ENCODE peak calls at places on chromosome 15, in six cellular contexts. T, Y, E, G, A and I are unnamed samples.

GRCh38 chr15:84949845-84950569 is 31.6 kb upstream of the PDE8A start:
- DNase-seq in T (no peak), Y (no peak), E (peak), G (no peak), A (no peak), I (peak)

GRCh38 chr15:77001966-77002365 is 7.0 kb downstream of the PSTPIP1 start:
- DNase-seq in Y (no peak), A (no peak), E (no peak), G (no peak), T (no peak), I (no peak)

GRCh38 chr15:60982249-60982932 is 246.7 kb downstream of the RORA start:
- DNase-seq in T (no peak), G (no peak), Y (no peak), E (no peak), A (no peak), I (peak)

GRCh38 chr15:34964277-34964676 is 5.3 kb downstream of the AQR start:
- DNase-seq in G (no peak), A (no peak), Y (no peak), E (no peak), T (no peak), I (no peak)

GRCh38 chr15:20341901-20342605 is 199.5 kb downstream of the GOLGA6L6 start:
- DNase-seq in G (peak), A (peak), E (no peak), T (peak), Y (peak), I (no peak)

GRCh38 chr15:55106155-55106554 is 90.6 kb downstream of the RSL24D1 start:
- DNase-seq in Y (no peak), A (no peak), E (no peak), G (no peak), T (no peak), I (no peak)

GRCh38 chr15:76204558-76204845 is 106.8 kb downstream of the ETFA start:
- DNase-seq in G (no peak), A (no peak), Y (no peak), E (no peak), T (no peak), I (no peak)

GRCh38 chr15:101029971-101030661 is 111.0 kb downstream of the LRRK1 start:
- DNase-seq in Y (no peak), E (no peak), G (peak), A (no peak), T (peak), I (no peak)

GRCh38 chr15:48433226-48433886 is 102.1 kb downstream of the DUT start:
- DNase-seq in E (peak), T (no peak), A (no peak), G (no peak), Y (no peak), I (peak)

GRCh38 chr15:27398631-27399030 is 427.6 kb downstream of the GABRG3 start:
- DNase-seq in A (no peak), Y (no peak), G (no peak), E (no peak), T (no peak), I (no peak)

GRCh38 chr15:78702609-78703332 is 61.8 kb upstream of the CHRNB4 start:
- DNase-seq in Y (peak), G (no peak), A (no peak), T (no peak), E (no peak), I (no peak)

GRCh38 chr15:39889601-39890000 is 30.5 kb downstream of the GPR176 start:
- DNase-seq in E (no peak), T (no peak), Y (no peak), G (no peak), A (no peak), I (no peak)

GRCh38 chr15:34582461-34583357 is 742 bp downstream of the GOLGA8B start:
- DNase-seq in T (peak), Y (no peak), A (peak), G (peak), E (peak), I (peak)

GRCh38 chr15:54131410-54131809 is 153.2 kb downstream of the UNC13C start:
- DNase-seq in E (no peak), T (no peak), A (no peak), G (no peak), Y (no peak), I (no peak)

GRCh38 chr15:80888846-80889245 is 100.8 kb downstream of the MESD start:
- DNase-seq in A (no peak), T (no peak), G (no peak), Y (no peak), E (no peak), I (no peak)

GRCh38 chr15:64144565-64145281 is 6.8 kb upstream of the SNX22 start:
- DNase-seq in E (no peak), Y (no peak), G (no peak), T (no peak), A (no peak), I (no peak)

GRCh38 chr15:81282911-81283310 is 41.0 kb downstream of the STARD5 start:
- DNase-seq in Y (no peak), T (no peak), E (no peak), G (no peak), A (no peak), I (no peak)

GRCh38 chr15:34810455-34811146 is 15.3 kb upstream of the ACTC1 start:
- DNase-seq in G (no peak), E (peak), Y (no peak), T (no peak), A (no peak), I (peak)

GRCh38 chr15:71562251-71562650 is 248.1 kb upstream of the NR2E3 start:
- DNase-seq in G (no peak), E (no peak), T (no peak), Y (no peak), A (no peak), I (peak)

GRCh38 chr15:79028411-79028964 is 62.1 kb downstream of the RASGRF1 start:
- DNase-seq in Y (no peak), G (peak), E (peak), T (no peak), A (peak), I (peak)

GRCh38 chr15:80615783-80616391 is 79.2 kb upstream of the ABHD17C start:
- DNase-seq in A (no peak), G (no peak), E (peak), T (peak), Y (peak), I (peak)

GRCh38 chr15:50181983-50182232 is at the start of gene SLC27A2:
- DNase-seq in A (peak), G (peak), Y (no peak), T (peak), E (peak), I (no peak)

GRCh38 chr15:91338763-91339162 is 238.7 kb downstream of the SV2B start:
- DNase-seq in T (no peak), A (peak), G (peak), E (peak), Y (no peak), I (peak)

GRCh38 chr15:25239471-25240345 is 199.1 kb downstream of the UBE3A start:
- DNase-seq in T (no peak), A (no peak), E (no peak), Y (no peak), G (no peak), I (no peak)

GRCh38 chr15:80684697-80685096 is 10.4 kb upstream of the ABHD17C start:
- DNase-seq in A (no peak), Y (no peak), T (no peak), G (no peak), E (no peak), I (no peak)

GRCh38 chr15:101318147-101318809 is 23.2 kb upstream of the SNRPA1 start:
- DNase-seq in A (no peak), T (no peak), G (no peak), E (no peak), Y (no peak), I (no peak)

GRCh38 chr15:83204697-83205096 is 2.9 kb downstream of the HDGFL3 start:
- DNase-seq in T (no peak), A (peak), G (no peak), E (no peak), Y (no peak), I (no peak)

GRCh38 chr15:48096813-48097212 is 24.0 kb upstream of the SLC24A5 start:
- DNase-seq in A (no peak), G (no peak), E (peak), T (no peak), Y (no peak), I (peak)

GRCh38 chr15:31511707-31512310 is 185.2 kb downstream of the KLF13 start:
- DNase-seq in T (no peak), G (no peak), E (no peak), A (no peak), Y (no peak), I (no peak)

GRCh38 chr15:74428970-74429783 is 4.6 kb downstream of the SEMA7A start:
- DNase-seq in A (no peak), Y (no peak), T (no peak), E (no peak), G (no peak), I (no peak)

GRCh38 chr15:74426404-74427281 is 7.1 kb downstream of the SEMA7A start:
- DNase-seq in T (no peak), G (no peak), Y (no peak), E (no peak), A (no peak), I (no peak)

GRCh38 chr15:71812966-71813722 is 2.8 kb downstream of the NR2E3 start:
- DNase-seq in T (no peak), G (no peak), E (no peak), A (no peak), Y (peak), I (no peak)

GRCh38 chr15:43329960-43330779 is at the start of gene LCMT2:
- DNase-seq in G (peak), A (peak), T (peak), Y (peak), E (peak), I (peak)
- TF ChIP-seq CTCF in G (no peak), A (no peak), T (no peak), Y (no peak), E (no peak), I (no peak)

DNA sequence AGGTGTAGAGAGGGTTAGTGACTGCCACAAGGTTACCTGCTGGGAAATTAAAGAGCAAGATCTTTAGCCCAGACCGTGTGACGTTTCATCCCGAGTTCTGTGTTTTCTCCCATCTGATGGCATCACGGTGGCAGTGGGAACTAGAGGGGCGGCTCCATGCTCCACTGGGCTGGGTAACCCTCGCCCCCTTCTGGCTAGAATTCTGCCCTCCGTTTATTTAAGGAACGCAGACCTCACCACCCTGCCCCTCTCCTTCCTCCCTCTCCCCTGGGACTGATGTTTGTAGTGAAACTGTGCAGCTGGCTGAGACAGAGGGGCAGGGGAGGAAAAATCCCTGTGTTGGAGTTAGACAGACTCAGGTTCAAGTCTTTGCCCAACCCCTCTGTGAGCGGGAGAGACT is 65.6 kb downstream of the ITGA11 start:
- DNase-seq in G (peak), E (no peak), Y (no peak), T (no peak), A (peak), I (no peak)
- TF ChIP-seq CTCF in G (no peak), E (no peak), Y (peak), T (no peak), A (peak), I (peak)

DNA sequence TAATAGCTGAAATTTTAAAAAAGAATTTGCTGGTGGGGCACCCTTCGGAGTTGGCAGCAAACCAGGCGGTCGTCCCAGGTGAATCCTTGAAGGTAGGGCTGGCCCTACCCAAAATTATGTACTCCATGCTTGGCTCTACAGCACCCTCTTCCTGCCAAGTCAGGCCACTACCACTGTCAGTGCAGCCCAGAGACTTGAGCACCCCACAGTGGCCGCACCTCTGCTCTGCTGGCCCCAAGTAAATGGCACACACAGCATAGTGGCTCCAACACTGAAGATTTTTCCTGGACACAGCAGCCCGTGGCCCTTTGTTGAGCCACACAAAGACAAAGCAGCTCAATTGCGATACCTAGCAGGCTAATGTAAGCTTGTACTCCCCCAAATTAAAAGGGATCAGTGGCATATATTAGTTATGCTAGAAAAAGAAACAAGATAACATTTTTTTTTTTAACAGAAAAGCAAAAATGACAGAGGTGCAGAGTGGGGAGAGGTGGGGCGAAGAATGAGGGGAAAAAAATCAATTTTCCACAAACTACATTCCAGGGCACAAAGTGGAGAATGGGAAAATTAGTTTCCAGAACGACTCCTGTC is 250.5 kb downstream of the UACA start:
- DNase-seq in E (peak), G (peak), A (peak), Y (no peak), T (peak), I (peak)
- TF ChIP-seq CTCF in E (peak), G (peak), A (peak), Y (peak), T (no peak), I (peak)

GRCh38 chr15:57611938-57612337 is 20.2 kb downstream of the MYZAP start:
- DNase-seq in T (peak), G (peak), A (peak), Y (no peak), E (peak), I (peak)
- TF ChIP-seq CTCF in T (peak), G (no peak), A (peak), Y (peak), E (peak), I (peak)

GRCh38 chr15:66674756-66675155 is 27.3 kb upstream of the SMAD6 start:
- DNase-seq in A (no peak), T (no peak), Y (no peak), E (no peak), G (no peak), I (no peak)
- TF ChIP-seq CTCF in A (no peak), T (no peak), Y (no peak), E (no peak), G (no peak), I (no peak)

GRCh38 chr15:86327230-86327865 is 247.7 kb downstream of the AGBL1 start:
- DNase-seq in G (no peak), E (no peak), A (no peak), T (no peak), Y (no peak), I (no peak)
- TF ChIP-seq CTCF in G (no peak), E (no peak), A (no peak), T (no peak), Y (no peak), I (no peak)

DNA sequence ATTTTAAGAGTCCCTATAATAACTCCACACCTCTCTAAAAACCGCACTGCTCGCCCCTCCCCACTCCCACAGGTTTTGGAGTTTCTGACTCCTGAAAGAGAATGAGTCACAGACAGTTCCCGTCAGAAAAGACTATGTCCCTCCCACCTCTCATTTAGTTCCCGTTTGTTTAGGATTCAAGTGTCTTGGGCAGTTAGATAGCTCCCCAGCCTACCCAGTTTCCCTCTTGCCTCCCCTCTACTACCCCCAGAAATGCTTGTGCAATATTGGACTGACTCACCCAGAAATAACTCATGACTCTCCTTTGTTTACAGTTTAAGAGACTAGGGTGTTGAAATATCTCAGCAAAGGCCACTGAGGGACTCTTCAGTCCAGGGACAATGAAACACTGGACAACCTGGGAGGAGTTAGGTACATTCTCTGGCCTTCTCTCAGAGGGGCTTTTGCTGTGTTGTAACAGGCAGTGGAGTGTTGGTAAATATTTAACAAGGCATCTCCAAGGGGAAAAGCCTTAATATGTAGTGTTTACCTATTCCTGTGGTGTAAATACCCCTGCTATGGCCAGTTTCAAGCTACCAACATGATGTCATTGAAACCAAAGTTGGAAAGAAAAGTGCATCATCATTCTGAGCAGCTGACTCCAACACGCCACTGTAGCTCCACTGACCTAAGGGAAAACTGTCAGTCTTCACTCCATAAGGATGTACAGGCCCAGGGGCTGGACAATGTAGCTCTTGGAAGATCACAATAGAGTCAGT is 96.1 kb upstream of the CHD2 start:
- DNase-seq in G (no peak), A (no peak), E (peak), Y (no peak), T (peak), I (peak)
- TF ChIP-seq CTCF in G (no peak), A (no peak), E (no peak), Y (no peak), T (no peak), I (no peak)

GRCh38 chr15:69096197-69096596 is 64.2 kb upstream of the GLCE start:
- DNase-seq in T (no peak), G (no peak), Y (no peak), E (no peak), A (no peak), I (peak)

GRCh38 chr15:69099976-69100375 is 60.5 kb upstream of the GLCE start:
- DNase-seq in G (no peak), A (no peak), E (no peak), T (no peak), Y (no peak), I (no peak)

GRCh38 chr15:69095280-69095679 is 65.2 kb upstream of the GLCE start:
- DNase-seq in Y (no peak), G (no peak), E (no peak), A (no peak), T (no peak), I (no peak)

GRCh38 chr15:69100821-69101220 is 59.6 kb upstream of the GLCE start:
- DNase-seq in E (no peak), Y (no peak), G (no peak), A (no peak), T (no peak), I (no peak)

GRCh38 chr15:69098688-69099087 is 61.7 kb upstream of the GLCE start:
- DNase-seq in A (peak), E (no peak), T (no peak), G (no peak), Y (no peak), I (no peak)
- TF ChIP-seq CTCF in A (no peak), E (no peak), T (no peak), G (no peak), Y (no peak), I (no peak)

DNA sequence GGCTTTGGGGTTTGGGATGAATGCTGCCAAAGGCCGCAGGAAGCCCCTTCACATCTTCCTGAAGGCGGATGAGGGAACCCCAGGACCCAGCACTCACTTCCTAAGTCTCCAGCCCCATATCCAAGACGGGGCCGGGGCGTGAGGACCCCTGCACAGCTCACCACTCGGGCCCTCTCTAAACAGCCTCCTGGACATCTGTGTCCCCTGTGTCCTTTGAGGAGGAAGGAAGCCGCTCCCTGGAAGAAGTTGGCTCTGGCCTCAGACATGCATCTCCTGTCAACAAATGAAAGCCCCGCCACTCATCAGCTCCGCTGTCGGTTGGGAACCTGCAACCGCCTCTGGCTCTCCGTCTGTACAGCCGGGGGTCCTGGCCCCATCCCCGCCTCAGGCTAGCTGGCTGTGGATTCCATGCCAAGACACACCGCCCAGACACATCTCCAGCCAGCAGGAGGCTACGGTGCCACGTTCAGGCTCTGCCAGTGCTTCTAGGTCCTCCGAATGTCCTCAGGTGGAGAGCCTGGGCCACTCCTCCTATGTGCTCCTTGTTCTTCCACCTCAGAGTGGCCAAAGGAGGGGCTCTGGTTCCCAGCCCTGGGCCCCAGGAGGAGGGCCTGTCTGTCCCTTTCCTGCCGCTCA is 140.0 kb upstream of the MEF2A start:
- DNase-seq in T (peak), Y (no peak), E (no peak), G (no peak), A (no peak), I (peak)
- TF ChIP-seq CTCF in T (peak), Y (peak), E (peak), G (no peak), A (no peak), I (peak)

DNA sequence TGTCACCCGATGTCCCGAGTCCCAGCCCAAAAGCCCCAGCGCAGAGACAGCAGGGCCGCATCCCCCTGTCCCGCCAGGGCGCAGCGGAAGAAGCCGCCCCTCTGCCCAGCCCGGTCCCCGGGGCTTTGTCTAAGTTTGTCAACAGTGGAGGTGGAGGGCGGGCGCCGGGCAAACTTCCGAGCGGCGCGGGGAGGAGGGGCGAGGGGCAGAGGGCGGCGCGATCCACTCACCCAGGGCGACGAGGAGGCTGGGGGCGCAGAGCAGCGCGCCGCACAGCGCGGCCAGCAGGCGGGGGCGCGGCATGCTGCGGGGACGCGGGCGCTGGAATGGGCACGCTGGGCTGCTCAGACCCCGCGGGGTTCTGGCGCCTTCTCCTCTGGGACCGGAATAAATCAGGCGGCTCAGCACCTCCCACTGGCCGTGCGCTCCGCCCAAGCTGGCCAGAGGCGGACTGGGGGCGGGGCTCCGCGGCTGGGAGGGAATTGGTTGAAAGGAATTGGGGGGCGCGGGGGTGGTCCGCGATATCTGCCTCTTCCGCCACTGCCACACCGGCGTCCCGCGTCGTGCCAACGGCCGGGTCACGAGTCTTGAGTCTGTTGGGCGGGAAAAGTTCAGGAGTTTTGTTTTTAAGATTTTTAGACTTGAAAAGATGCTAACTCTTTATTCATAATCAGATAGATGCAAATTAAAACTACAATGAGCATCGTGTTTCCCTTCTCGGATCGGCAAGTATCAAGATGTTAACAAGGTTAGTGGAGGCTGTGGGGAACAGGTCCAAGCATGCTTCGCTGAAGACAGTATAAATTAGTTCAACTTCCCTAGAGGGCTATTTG is at the start of gene MFGE8:
- DNase-seq in T (peak), Y (peak), G (peak), A (peak), E (peak), I (peak)
- TF ChIP-seq CTCF in T (no peak), Y (peak), G (no peak), A (peak), E (peak), I (no peak)